ENCODE peak calls at places on chromosomes 1 and 21, in four cellular contexts. G is SK-N-SH, F is HCT116, N is H1. S is an unnamed sample. For H3K4me1, the result is how much of the 10 kb centered on the place peaks cover.

GRCh38 chr1:26537951-26538352 is 8.4 kb downstream of the RPS6KA1 start:
- DNase-seq in G (no peak), F (no peak), N (no peak), S (no peak)

GRCh38 chr1:174942547-174943255 is 57.0 kb upstream of the CACYBP start:
- DNase-seq in G (no peak), F (no peak), N (no peak), S (no peak)

GRCh38 chr1:206143537-206144155 is 26.5 kb upstream of the AVPR1B start:
- DNase-seq in G (no peak), F (no peak), N (no peak), S (no peak)

GRCh38 chr1:6750490-6750889 is 34.8 kb upstream of the CAMTA1 start:
- DNase-seq in G (no peak), F (no peak), N (no peak), S (no peak)

GRCh38 chr1:27380766-27381733 is 2.1 kb downstream of the CD164L2 start:
- DNase-seq in G (peak), F (no peak), N (no peak), S (no peak)

GRCh38 chr21:14716761-14717396 is 170.8 kb upstream of the SAMSN1 start:
- DNase-seq in G (no peak), F (no peak), N (no peak), S (no peak)

GRCh38 chr21:44930543-44930981 is 9.3 kb upstream of the SLX9 start:
- DNase-seq in G (no peak), F (no peak), N (no peak), S (no peak)

GRCh38 chr21:40753756-40754155 is 93.2 kb downstream of the DSCAM start:
- DNase-seq in G (no peak), F (no peak), N (no peak), S (no peak)

GRCh38 chr1:31181515-31182343 is 58.0 kb downstream of the NKAIN1 start:
- DNase-seq in G (peak), F (peak), N (no peak), S (no peak)

GRCh38 chr1:5977494-5978444 is 14.5 kb downstream of the NPHP4 start:
- DNase-seq in G (no peak), F (no peak), N (no peak), S (no peak)

GRCh38 chr1:179731643-179732042 is 11.4 kb upstream of the FAM163A start:
- DNase-seq in G (no peak), F (no peak), N (no peak), S (no peak)

GRCh38 chr1:198686069-198686728 is 47.4 kb downstream of the PTPRC start:
- DNase-seq in G (no peak), F (peak), N (no peak), S (no peak)
- H3K4me1 ChIP-seq in G (under half), F (under half), N (under half), S (under half)

GRCh38 chr21:29308456-29308783 is 9.7 kb downstream of the BACH1 start:
- DNase-seq in G (no peak), F (no peak), N (no peak), S (no peak)
- TF ChIP-seq YY1 in G (no peak), F (no peak), N (no peak), S (no peak)

GRCh38 chr1:78543941-78544630 is 53.3 kb downstream of the PTGFR start:
- DNase-seq in G (no peak), F (no peak), N (no peak), S (no peak)
- H3K4me1 ChIP-seq in G (under half), F (under half), N (under half), S (under half)

DNA sequence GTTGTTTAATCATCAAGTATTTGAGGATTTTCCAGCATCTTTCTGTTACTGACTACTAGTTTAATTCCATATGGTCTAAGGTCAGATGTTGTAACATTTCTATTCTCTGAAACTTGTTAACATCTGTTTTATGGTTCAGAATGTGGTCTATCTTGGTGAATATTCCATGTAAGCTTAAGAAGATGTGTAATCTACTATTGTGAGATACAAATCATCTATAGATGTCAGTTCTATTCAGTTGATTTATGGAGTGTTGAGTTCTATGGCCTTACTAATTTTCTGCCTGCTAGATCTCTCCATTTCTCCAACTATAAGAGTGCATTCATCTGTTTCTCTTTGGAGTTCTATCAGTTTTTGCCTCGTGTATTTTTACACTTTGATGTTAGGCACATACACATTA is 31.5 kb downstream of the WARS2 start:
- DNase-seq in G (no peak), F (no peak), N (no peak), S (no peak)
- TF ChIP-seq YY1 in G (no peak), F (no peak), N (no peak), S (no peak)

DNA sequence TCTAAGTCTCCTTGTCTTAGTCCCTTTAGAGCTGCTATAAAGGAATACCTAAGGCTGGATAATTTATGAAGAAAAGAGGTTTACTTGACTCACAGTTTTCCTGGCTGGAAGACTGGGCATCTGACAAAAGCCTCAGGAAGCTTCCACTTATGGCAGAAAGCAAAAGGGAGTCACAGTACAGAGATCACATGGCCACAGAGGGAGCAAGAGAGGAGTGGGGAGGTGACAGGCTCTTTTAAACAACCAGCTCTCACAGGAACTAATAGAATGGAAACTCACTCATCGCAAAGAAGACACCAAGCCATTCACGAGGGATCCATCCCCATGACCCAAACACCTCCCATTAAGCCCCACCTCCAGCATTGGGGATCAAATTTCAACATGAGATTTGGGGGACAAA is 68.8 kb downstream of the DDAH1 start:
- DNase-seq in G (no peak), F (no peak), N (no peak), S (no peak)
- H3K4me1 ChIP-seq in G (under half), F (under half), N (under half), S (under half)

DNA sequence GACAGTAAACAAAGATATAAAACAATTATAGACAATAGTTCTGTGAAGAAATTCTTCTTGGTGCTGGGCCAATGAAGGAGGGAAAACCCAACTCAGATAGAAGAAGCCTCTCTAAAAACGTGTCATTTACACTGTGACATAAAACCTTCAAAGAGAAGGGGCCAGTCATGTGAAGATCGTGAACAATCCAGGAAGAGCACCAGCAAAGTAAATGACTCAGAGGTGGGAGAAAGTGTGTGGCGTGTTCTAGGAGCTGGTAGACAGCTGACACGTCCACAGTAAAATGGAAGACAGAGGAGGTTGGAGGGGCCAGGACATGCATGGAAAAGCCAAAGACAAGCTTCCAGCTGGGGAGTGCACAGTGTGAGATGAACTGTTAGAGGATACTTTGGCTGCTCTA is 143.6 kb downstream of the VAV3 start:
- DNase-seq in G (no peak), F (no peak), N (no peak), S (no peak)
- TF ChIP-seq YY1 in G (no peak), F (no peak), N (no peak), S (no peak)

GRCh38 chr1:166184897-166185296 is 18.1 kb upstream of the FAM78B start:
- DNase-seq in G (no peak), F (no peak), N (no peak), S (no peak)
- H3K4me1 ChIP-seq in G (under half), F (under half), N (under half), S (under half)

GRCh38 chr1:54017979-54018378 is at the start of gene LDLRAD1:
- DNase-seq in G (no peak), F (peak), N (no peak), S (no peak)
- TF ChIP-seq YY1 in G (no peak), F (no peak), N (no peak), S (no peak)

GRCh38 chr1:176536588-176536987 is 73.6 kb downstream of the PAPPA2 start:
- DNase-seq in G (no peak), F (no peak), N (no peak), S (no peak)

GRCh38 chr1:176543360-176544136 is 80.6 kb downstream of the PAPPA2 start:
- DNase-seq in G (no peak), F (no peak), N (no peak), S (no peak)

GRCh38 chr1:176540428-176540827 is 77.5 kb downstream of the PAPPA2 start:
- DNase-seq in G (no peak), F (no peak), N (no peak), S (no peak)

GRCh38 chr1:176541663-176542062 is 78.7 kb downstream of the PAPPA2 start:
- DNase-seq in G (no peak), F (no peak), N (no peak), S (no peak)

DNA sequence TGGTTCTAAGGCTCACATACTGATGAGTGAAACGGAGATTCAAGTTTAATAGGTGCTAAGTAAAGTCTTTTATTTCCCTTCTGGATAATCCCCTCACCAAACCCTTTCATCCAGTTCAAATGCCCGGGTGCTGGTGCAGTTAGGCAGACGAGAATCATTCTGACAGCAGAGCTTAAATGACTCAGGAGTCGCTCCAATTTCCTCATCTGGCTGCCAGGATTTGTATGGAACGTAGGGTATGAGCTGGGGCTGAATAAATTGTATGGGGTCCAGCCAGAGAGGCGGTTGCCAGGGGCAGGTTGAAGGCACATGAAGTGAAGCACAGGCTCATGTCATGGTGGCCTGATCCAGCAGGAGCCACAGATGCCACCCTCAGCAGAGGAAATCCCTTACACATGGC is 76.0 kb downstream of the PAPPA2 start:
- DNase-seq in G (no peak), F (no peak), N (no peak), S (no peak)
- H3K4me1 ChIP-seq in G (under half), F (under half), N (under half), S (under half)

S was measured in NT2/D1.